ENCODE peak calls at places on chromosomes 6 and 20, in seven cellular contexts. U, E, J, O, H, A and Q are unnamed samples.

GRCh38 chr6:150813993-150814359 is 51.5 kb upstream of the MTHFD1L start:
- ATAC-seq in U (peak; percentile 18), O (peak; percentile 34), H (no peak), A (peak; percentile 50), J (peak; percentile 67), E (peak; percentile 77), Q (peak; percentile 82)

GRCh38 chr6:153215242-153215641 is 84.2 kb upstream of the RGS17 start:
- ATAC-seq in A (no peak), E (no peak), J (no peak), O (no peak), H (no peak), U (no peak), Q (no peak)

GRCh38 chr6:149140137-149140909 is 177.2 kb upstream of the TAB2 start:
- ATAC-seq in E (peak; percentile 97), O (no peak), U (no peak), J (no peak), A (peak; percentile 78), H (no peak), Q (no peak)

GRCh38 chr6:167401525-167402194 is 76.8 kb downstream of the TTLL2 start:
- ATAC-seq in E (no peak), J (no peak), H (no peak), O (no peak), U (no peak), A (no peak), Q (peak; percentile 39)

GRCh38 chr6:39958947-39959346 is 24.7 kb upstream of the MOCS1 start:
- ATAC-seq in H (no peak), A (no peak), J (no peak), O (no peak), U (no peak), E (no peak), Q (no peak)

GRCh38 chr6:144443157-144443556 is 158.0 kb downstream of the UTRN start:
- ATAC-seq in O (no peak), U (no peak), E (no peak), J (no peak), H (no peak), A (no peak), Q (no peak)

GRCh38 chr20:47673671-47673955 is 111.7 kb downstream of the SULF2 start:
- ATAC-seq in H (no peak), O (no peak), E (no peak), U (no peak), J (no peak), A (no peak), Q (no peak)

GRCh38 chr6:38571721-38572120 is 68.0 kb downstream of the BTBD9 start:
- ATAC-seq in H (no peak), J (no peak), E (peak; percentile 41), U (no peak), A (no peak), O (no peak), Q (no peak)

GRCh38 chr20:4099905-4100675 is 84.7 kb upstream of the RNF24 start:
- ATAC-seq in J (no peak), U (no peak), O (no peak), A (no peak), E (no peak), H (no peak), Q (peak; percentile 54)

GRCh38 chr6:54690596-54690995 is 156.0 kb upstream of the FAM83B start:
- ATAC-seq in U (no peak), E (no peak), J (no peak), A (no peak), H (no peak), O (no peak), Q (no peak)

GRCh38 chr6:121767254-121767653 is 331.8 kb downstream of the GJA1 start:
- ATAC-seq in A (no peak), H (no peak), E (no peak), J (no peak), U (no peak), O (no peak), Q (no peak)

GRCh38 chr6:13814176-13814937 is at the start of gene MCUR1:
- ATAC-seq in A (peak; percentile 86), J (peak; percentile 91), U (peak; percentile 96), H (peak; percentile 90), O (peak; percentile 97), E (peak; percentile 89), Q (peak; percentile 93)

GRCh38 chr6:22236626-22237414 is 60.0 kb downstream of the PRL start:
- ATAC-seq in O (peak; percentile 73), J (peak; percentile 94), U (peak; percentile 44), H (no peak), A (no peak), E (no peak), Q (peak; percentile 97)

GRCh38 chr20:17987988-17988387 is 19.2 kb downstream of the MGME1 start:
- ATAC-seq in A (no peak), H (no peak), O (no peak), U (no peak), J (no peak), E (peak; percentile 16), Q (no peak)

GRCh38 chr20:56733967-56734366 is 104.9 kb downstream of the TFAP2C start:
- ATAC-seq in E (no peak), H (no peak), A (no peak), J (no peak), O (no peak), U (no peak), Q (no peak)

GRCh38 chr20:49497217-49497560 is 14.7 kb upstream of the KCNB1 start:
- ATAC-seq in U (no peak), J (no peak), O (no peak), A (no peak), H (no peak), E (no peak), Q (no peak)

GRCh38 chr6:99348823-99349619 is 453 bp downstream of the FAXC start:
- ATAC-seq in A (no peak), E (peak; percentile 39), O (peak; percentile 56), H (peak; percentile 59), U (peak; percentile 22), J (peak; percentile 50), Q (peak; percentile 53)